ENCODE peak calls at places on chromosomes 4 and X, in eight cellular contexts. Y is kidney epithelial cell; T is AG09309; R is mammary epithelial cell; I is ovary; U is stomach; X is effector memory CD4-positive, alpha-beta T cell; E is SK-N-SH. H is an unnamed sample.

GRCh38 chrX:55624403-55624802 is 1.2 kb downstream of the FOXR2 start:
- DNase-seq in U (peak), R (no peak), T (no peak), I (no peak), E (no peak), X (no peak), Y (no peak), H (no peak)

GRCh38 chr4:16116493-16116990 is 32.7 kb upstream of the PROM1 start:
- DNase-seq in E (no peak), I (no peak), R (no peak), U (no peak), Y (no peak), X (no peak), T (no peak), H (no peak)

GRCh38 chr4:155679343-155679742 is 12.7 kb downstream of the GUCY1A1 start:
- DNase-seq in I (no peak), T (peak), X (no peak), R (peak), U (no peak), E (no peak), Y (no peak), H (no peak)

GRCh38 chrX:150207733-150208132 is 155.4 kb upstream of the MAMLD1 start:
- DNase-seq in Y (no peak), X (no peak), I (no peak), R (no peak), E (no peak), T (no peak), U (no peak), H (no peak)

GRCh38 chrX:13081385-13082285 is 37.2 kb upstream of the FAM9C start:
- DNase-seq in E (no peak), T (no peak), U (no peak), I (no peak), Y (no peak), X (no peak), R (no peak), H (no peak)

GRCh38 chr4:148152868-148153630 is 289.2 kb downstream of the NR3C2 start:
- DNase-seq in R (no peak), U (no peak), E (no peak), T (no peak), I (no peak), X (no peak), Y (no peak), H (no peak)

GRCh38 chr4:179695175-179695574 is 2252.9 kb upstream of the AGA start:
- DNase-seq in I (no peak), E (no peak), R (peak), Y (peak), U (no peak), T (no peak), X (no peak), H (no peak)

GRCh38 chrX:97743014-97743413 is 859.3 kb downstream of the RPA4 start:
- DNase-seq in X (no peak), R (no peak), Y (no peak), I (no peak), U (no peak), T (no peak), E (no peak), H (no peak)

GRCh38 chr4:172900880-172901279 is 267.7 kb upstream of the GALNT7 start:
- DNase-seq in R (no peak), I (no peak), X (no peak), E (no peak), U (no peak), Y (no peak), T (no peak), H (no peak)
- H3K4me3 ChIP-seq in R (no peak), I (no peak), X (no peak), E (no peak), U (no peak), Y (no peak), T (no peak), H (no peak)

GRCh38 chr4:109433281-109434006 is at the start of gene SEC24B:
- DNase-seq in U (peak), E (peak), I (peak), Y (no peak), X (peak), R (peak), T (peak), H (no peak)

GRCh38 chr4:109434793-109435080 is 1.1 kb downstream of the SEC24B start:
- DNase-seq in I (no peak), X (no peak), Y (no peak), T (no peak), U (no peak), R (no peak), E (no peak), H (no peak)

GRCh38 chr4:109434007-109434792 is 585 bp downstream of the SEC24B start:
- DNase-seq in U (peak), T (no peak), E (peak), R (peak), I (peak), X (no peak), Y (no peak), H (no peak)

GRCh38 chr4:109432203-109432602 is 1.4 kb upstream of the SEC24B start:
- DNase-seq in I (no peak), T (no peak), Y (no peak), X (no peak), R (no peak), U (no peak), E (no peak), H (no peak)

GRCh38 chr4:109432676-109433075 is 939 bp upstream of the SEC24B start:
- DNase-seq in I (no peak), E (no peak), U (no peak), X (no peak), R (peak), Y (no peak), T (peak), H (peak)
- H3K4me3 ChIP-seq in I (peak), E (peak), U (peak), X (peak), R (peak), Y (peak), T (peak), H (peak)

GRCh38 chrX:51743179-51743957 is at the start of gene GSPT2:
- DNase-seq in T (peak), E (peak), R (peak), I (peak), Y (peak), U (peak), X (no peak), H (peak)
- H3K4me3 ChIP-seq in T (peak), E (peak), R (peak), I (peak), Y (peak), U (peak), X (peak), H (peak)

GRCh38 chr4:76781698-76782595 is 116.0 kb downstream of the SOWAHB start:
- DNase-seq in T (peak), R (peak), U (no peak), I (no peak), X (no peak), Y (peak), E (no peak), H (peak)
- H3K4me3 ChIP-seq in T (peak), R (peak), U (no peak), I (no peak), X (no peak), Y (no peak), E (no peak), H (peak)

GRCh38 chr4:176436500-176436973 is 116.8 kb downstream of the SPCS3 start:
- DNase-seq in E (no peak), I (no peak), X (no peak), R (peak), U (no peak), Y (peak), T (peak), H (no peak)
- H3K4me3 ChIP-seq in E (no peak), I (no peak), X (no peak), R (no peak), U (no peak), Y (no peak), T (no peak), H (no peak)

DNA sequence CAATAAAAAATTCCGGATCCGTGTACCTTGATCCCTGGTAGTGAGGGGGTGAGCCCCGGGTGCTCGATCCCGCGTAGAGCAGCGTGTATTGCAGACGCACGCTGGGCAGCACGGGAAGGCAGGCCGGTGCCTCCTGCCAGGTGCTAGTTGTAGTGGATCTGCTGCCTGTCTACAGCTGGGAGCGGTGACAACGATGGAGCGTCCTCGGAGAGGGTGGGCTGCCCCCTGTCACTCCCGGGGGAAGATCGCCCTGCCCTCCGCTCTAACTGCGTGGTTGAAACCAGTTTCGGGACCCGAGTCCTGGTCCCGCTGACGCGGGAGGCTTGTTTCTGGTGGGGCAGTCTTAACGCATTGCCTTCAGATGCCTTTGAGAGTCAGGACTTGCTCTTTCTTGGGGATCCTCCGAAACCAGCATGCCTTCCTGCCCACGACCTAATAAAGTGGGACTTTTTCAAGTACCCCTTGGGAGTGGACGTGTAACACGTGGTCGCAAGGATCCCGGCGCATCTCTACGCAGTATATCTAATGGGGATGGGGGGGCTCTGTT is 2.7 kb upstream of the NKX6-1 start:
- DNase-seq in E (no peak), Y (no peak), T (no peak), X (no peak), I (no peak), U (no peak), R (no peak), H (no peak)
- H3K4me3 ChIP-seq in E (no peak), Y (no peak), T (no peak), X (no peak), I (no peak), U (no peak), R (no peak), H (no peak)

DNA sequence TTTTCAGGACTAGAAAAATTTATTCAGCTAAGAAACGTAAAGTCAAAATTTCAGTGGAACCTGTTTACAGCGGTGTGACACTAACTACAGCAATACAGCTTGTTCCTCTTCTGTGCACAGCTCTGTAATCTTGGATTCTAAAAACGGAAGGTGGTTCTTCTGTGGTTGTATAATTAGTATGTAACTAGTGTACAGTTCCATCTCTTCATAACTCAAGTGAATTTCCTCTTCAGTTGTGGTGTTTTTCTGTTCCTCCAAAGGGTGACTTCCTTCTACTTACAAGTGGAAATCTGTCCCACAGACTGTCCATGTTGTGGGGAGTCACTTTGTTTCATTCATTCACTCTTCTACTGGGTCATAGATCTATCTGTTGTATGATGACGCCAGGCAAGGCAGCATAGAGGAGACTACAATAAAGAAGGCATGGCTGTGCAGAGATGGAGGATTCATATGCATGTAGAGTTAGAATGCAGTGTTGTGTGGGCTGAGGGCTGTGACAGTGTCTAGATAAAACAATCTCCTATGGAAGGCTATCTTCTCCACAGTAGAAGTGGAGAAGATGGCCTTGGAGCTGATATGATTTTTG is 5.4 kb downstream of the DAPP1 start:
- DNase-seq in I (no peak), R (no peak), T (no peak), E (no peak), U (no peak), X (no peak), Y (no peak), H (no peak)
- H3K4me3 ChIP-seq in I (no peak), R (no peak), T (no peak), E (no peak), U (no peak), X (no peak), Y (no peak), H (no peak)

DNA sequence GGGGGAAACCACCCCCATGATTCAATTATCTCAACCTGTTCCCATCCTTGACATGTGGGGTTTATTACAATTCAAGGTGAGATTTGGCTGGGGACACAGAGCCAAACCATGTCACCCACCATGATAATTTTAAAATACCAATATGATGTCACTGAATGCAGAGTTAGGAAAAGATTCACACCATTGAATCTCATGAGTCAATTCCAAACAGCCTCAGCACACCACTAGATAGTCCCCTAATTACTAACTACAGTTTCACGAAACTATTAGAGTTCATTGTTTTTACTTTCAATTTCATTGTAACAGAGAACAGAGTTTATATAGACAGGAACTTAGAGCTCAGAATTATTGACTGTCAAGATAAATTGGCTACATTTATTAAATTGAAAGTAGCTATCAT is 410.2 kb downstream of the FAM47A start:
- DNase-seq in X (no peak), U (no peak), E (no peak), Y (no peak), R (no peak), T (no peak), I (no peak), H (no peak)
- H3K4me3 ChIP-seq in X (no peak), U (no peak), E (no peak), Y (no peak), R (no peak), T (no peak), I (no peak), H (no peak)